ENCODE peak calls at places on chromosomes 6 and 20, in seven cellular contexts. E, C, D, A, M, U and V are unnamed samples.
A peak's percentile ranks its signal among the peaks of the same experiment; 100 is the strongest.

GRCh38 chr6:45951291-45951690 is 64.4 kb downstream of the CLIC5 start:
- ATAC-seq in E (no peak), C (no peak), D (no peak), A (no peak), M (peak; percentile 40), U (no peak), V (no peak)

GRCh38 chr6:105111871-105112270 is 67.9 kb downstream of the POPDC3 start:
- ATAC-seq in E (no peak), C (no peak), D (no peak), A (no peak), M (no peak), U (no peak), V (no peak)

GRCh38 chr20:33282196-33282934 is 649 bp upstream of the BPIFB1 start:
- ATAC-seq in E (no peak), C (no peak), D (no peak), A (no peak), M (no peak), U (no peak), V (no peak)

GRCh38 chr6:108654465-108655106 is 93.9 kb downstream of the FOXO3 start:
- ATAC-seq in E (no peak), C (no peak), D (no peak), A (no peak), M (no peak), U (no peak), V (no peak)

GRCh38 chr6:82131441-82131840 is 116.1 kb downstream of the IBTK start:
- ATAC-seq in E (no peak), C (no peak), D (no peak), A (no peak), M (no peak), U (no peak), V (no peak)

GRCh38 chr6:123447315-123447937 is 189.3 kb downstream of the TRDN start:
- ATAC-seq in E (no peak), C (no peak), D (no peak), A (no peak), M (no peak), U (no peak), V (no peak)

GRCh38 chr6:140253096-140253495 is 878.6 kb upstream of the CITED2 start:
- ATAC-seq in E (no peak), C (no peak), D (no peak), A (no peak), M (no peak), U (no peak), V (no peak)

GRCh38 chr6:41200901-41201783 is at the start of gene TREML2:
- ATAC-seq in E (peak; percentile 86), C (peak; percentile 32), D (peak; percentile 66), A (peak; percentile 1), M (peak; percentile 49), U (peak; percentile 21), V (peak; percentile 26)

GRCh38 chr6:154106251-154106650 is 67.2 kb downstream of the OPRM1 start:
- ATAC-seq in E (no peak), C (no peak), D (no peak), A (no peak), M (peak; percentile 79), U (no peak), V (no peak)

GRCh38 chr6:3825851-3826581 is 23.2 kb upstream of the FAM50B start:
- ATAC-seq in E (no peak), C (no peak), D (no peak), A (no peak), M (peak; percentile 92), U (no peak), V (no peak)

GRCh38 chr6:155439376-155439775 is 16.3 kb downstream of the NOX3 start:
- ATAC-seq in E (no peak), C (no peak), D (no peak), A (no peak), M (no peak), U (no peak), V (no peak)

GRCh38 chr20:3995067-3995748 is 20.1 kb downstream of the RNF24 start:
- ATAC-seq in E (no peak), C (peak; percentile 74), D (no peak), A (peak; percentile 92), M (no peak), U (peak; percentile 68), V (peak; percentile 84)